ENCODE peak calls at places on chromosomes 2 and 18, in six cellular contexts. One of them, this sample, is unnamed.

GRCh38 chr2:52445720-52446119 is 1321.9 kb upstream of the CHAC2 start:
- DNase-seq in AG04450: no peak
- DNase-seq in endodermal cell: no peak
- DNase-seq in left ventricle myocardium inferior: no peak
- DNase-seq in ascending aorta: no peak
- DNase-seq in brain microvascular endothelial cell: no peak
- DNase-seq in this sample: no peak

GRCh38 chr2:164808776-164809175 is 32.8 kb downstream of the COBLL1 start:
- DNase-seq in endodermal cell: no peak
- DNase-seq in brain microvascular endothelial cell: no peak
- DNase-seq in left ventricle myocardium inferior: no peak
- DNase-seq in AG04450: no peak
- DNase-seq in ascending aorta: no peak
- DNase-seq in this sample: no peak

GRCh38 chr18:50527636-50528307 is 32.1 kb upstream of the MAPK4 start:
- DNase-seq in AG04450: no peak
- DNase-seq in brain microvascular endothelial cell: no peak
- DNase-seq in left ventricle myocardium inferior: no peak
- DNase-seq in ascending aorta: no peak
- DNase-seq in endodermal cell: no peak
- DNase-seq in this sample: no peak

GRCh38 chr2:106030287-106031268 is 163.5 kb downstream of the UXS1 start:
- DNase-seq in ascending aorta: peak
- DNase-seq in AG04450: peak
- DNase-seq in endodermal cell: no peak
- DNase-seq in left ventricle myocardium inferior: peak
- DNase-seq in brain microvascular endothelial cell: peak
- DNase-seq in this sample: no peak

GRCh38 chr2:236507393-236508085 is 62.1 kb upstream of the ACKR3 start:
- DNase-seq in endodermal cell: peak
- DNase-seq in left ventricle myocardium inferior: peak
- DNase-seq in AG04450: no peak
- DNase-seq in brain microvascular endothelial cell: no peak
- DNase-seq in ascending aorta: no peak
- DNase-seq in this sample: peak

GRCh38 chr2:74107071-74107470 is 40.6 kb downstream of the BOLA3 start:
- DNase-seq in AG04450: no peak
- DNase-seq in left ventricle myocardium inferior: no peak
- DNase-seq in endodermal cell: peak
- DNase-seq in brain microvascular endothelial cell: no peak
- DNase-seq in ascending aorta: no peak
- DNase-seq in this sample: no peak

GRCh38 chr2:108594132-108594981 is 60.1 kb downstream of the LIMS1 start:
- DNase-seq in endodermal cell: no peak
- DNase-seq in left ventricle myocardium inferior: no peak
- DNase-seq in ascending aorta: no peak
- DNase-seq in brain microvascular endothelial cell: peak
- DNase-seq in AG04450: no peak
- DNase-seq in this sample: peak

GRCh38 chr18:34773961-34774754 is 64.1 kb downstream of the DTNA start:
- DNase-seq in endodermal cell: no peak
- DNase-seq in left ventricle myocardium inferior: peak
- DNase-seq in brain microvascular endothelial cell: peak
- DNase-seq in AG04450: no peak
- DNase-seq in ascending aorta: peak
- DNase-seq in this sample: peak

GRCh38 chr2:134252092-134252775 is 1.6 kb upstream of the MGAT5 start:
- DNase-seq in brain microvascular endothelial cell: no peak
- DNase-seq in left ventricle myocardium inferior: no peak
- DNase-seq in ascending aorta: no peak
- DNase-seq in endodermal cell: no peak
- DNase-seq in AG04450: no peak
- DNase-seq in this sample: no peak

GRCh38 chr2:8006626-8007025 is 675.2 kb upstream of the ID2 start:
- DNase-seq in left ventricle myocardium inferior: no peak
- DNase-seq in brain microvascular endothelial cell: no peak
- DNase-seq in AG04450: no peak
- DNase-seq in endodermal cell: no peak
- DNase-seq in ascending aorta: no peak
- DNase-seq in this sample: no peak

GRCh38 chr2:109208071-109208950 is 79.3 kb downstream of the SH3RF3 start:
- DNase-seq in left ventricle myocardium inferior: no peak
- DNase-seq in ascending aorta: peak
- DNase-seq in AG04450: peak
- DNase-seq in brain microvascular endothelial cell: no peak
- DNase-seq in endodermal cell: no peak
- DNase-seq in this sample: no peak

GRCh38 chr2:132038179-132038882 is 123.4 kb downstream of the ANKRD30BL start:
- DNase-seq in AG04450: no peak
- DNase-seq in endodermal cell: peak
- DNase-seq in brain microvascular endothelial cell: no peak
- DNase-seq in left ventricle myocardium inferior: no peak
- DNase-seq in ascending aorta: no peak
- DNase-seq in this sample: no peak
- H3K27ac ChIP-seq in AG04450: no peak
- H3K27ac ChIP-seq in endodermal cell: no peak
- H3K27ac ChIP-seq in brain microvascular endothelial cell: no peak
- H3K27ac ChIP-seq in left ventricle myocardium inferior: no peak
- H3K27ac ChIP-seq in ascending aorta: no peak
- H3K27ac ChIP-seq in this sample: no peak

GRCh38 chr2:135573620-135574019 is 42.3 kb downstream of the R3HDM1 start:
- DNase-seq in endodermal cell: no peak
- DNase-seq in AG04450: no peak
- DNase-seq in ascending aorta: no peak
- DNase-seq in brain microvascular endothelial cell: no peak
- DNase-seq in left ventricle myocardium inferior: no peak
- DNase-seq in this sample: no peak
- TF ChIP-seq CTCF in endodermal cell: peak
- TF ChIP-seq CTCF in AG04450: no peak
- TF ChIP-seq CTCF in ascending aorta: no peak
- TF ChIP-seq CTCF in brain microvascular endothelial cell: peak
- TF ChIP-seq CTCF in left ventricle myocardium inferior: no peak
- TF ChIP-seq CTCF in this sample: no peak

GRCh38 chr2:216055661-216056060 is 25.9 kb downstream of the PECR start:
- DNase-seq in ascending aorta: no peak
- DNase-seq in brain microvascular endothelial cell: no peak
- DNase-seq in endodermal cell: no peak
- DNase-seq in left ventricle myocardium inferior: no peak
- DNase-seq in AG04450: no peak
- DNase-seq in this sample: no peak
- H3K27ac ChIP-seq in ascending aorta: no peak
- H3K27ac ChIP-seq in brain microvascular endothelial cell: no peak
- H3K27ac ChIP-seq in endodermal cell: no peak
- H3K27ac ChIP-seq in left ventricle myocardium inferior: no peak
- H3K27ac ChIP-seq in AG04450: no peak
- H3K27ac ChIP-seq in this sample: no peak

DNA sequence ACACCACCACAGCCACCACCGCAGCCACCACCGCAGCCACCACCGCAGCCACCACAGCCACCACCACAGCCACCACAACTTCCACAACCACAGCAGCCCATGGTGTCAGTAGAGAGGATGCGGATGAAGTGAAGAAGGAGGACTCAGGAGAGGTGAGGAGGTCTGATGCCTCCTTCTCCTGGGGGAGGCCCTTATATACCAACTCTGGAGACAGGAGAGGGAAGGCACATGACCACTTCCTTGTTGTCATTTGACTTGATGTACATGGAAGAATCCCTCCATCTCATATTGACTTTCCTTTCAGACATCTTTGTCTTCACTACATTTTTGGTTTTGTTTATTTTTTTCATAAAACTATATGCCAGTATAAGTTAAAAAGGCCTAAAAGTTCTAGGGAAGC is at the start of gene SCYGR3:
- DNase-seq in brain microvascular endothelial cell: no peak
- DNase-seq in AG04450: no peak
- DNase-seq in left ventricle myocardium inferior: no peak
- DNase-seq in ascending aorta: no peak
- DNase-seq in endodermal cell: no peak
- DNase-seq in this sample: no peak
- TF ChIP-seq CTCF in brain microvascular endothelial cell: no peak
- TF ChIP-seq CTCF in AG04450: no peak
- TF ChIP-seq CTCF in left ventricle myocardium inferior: no peak
- TF ChIP-seq CTCF in ascending aorta: no peak
- TF ChIP-seq CTCF in endodermal cell: no peak
- TF ChIP-seq CTCF in this sample: no peak

DNA sequence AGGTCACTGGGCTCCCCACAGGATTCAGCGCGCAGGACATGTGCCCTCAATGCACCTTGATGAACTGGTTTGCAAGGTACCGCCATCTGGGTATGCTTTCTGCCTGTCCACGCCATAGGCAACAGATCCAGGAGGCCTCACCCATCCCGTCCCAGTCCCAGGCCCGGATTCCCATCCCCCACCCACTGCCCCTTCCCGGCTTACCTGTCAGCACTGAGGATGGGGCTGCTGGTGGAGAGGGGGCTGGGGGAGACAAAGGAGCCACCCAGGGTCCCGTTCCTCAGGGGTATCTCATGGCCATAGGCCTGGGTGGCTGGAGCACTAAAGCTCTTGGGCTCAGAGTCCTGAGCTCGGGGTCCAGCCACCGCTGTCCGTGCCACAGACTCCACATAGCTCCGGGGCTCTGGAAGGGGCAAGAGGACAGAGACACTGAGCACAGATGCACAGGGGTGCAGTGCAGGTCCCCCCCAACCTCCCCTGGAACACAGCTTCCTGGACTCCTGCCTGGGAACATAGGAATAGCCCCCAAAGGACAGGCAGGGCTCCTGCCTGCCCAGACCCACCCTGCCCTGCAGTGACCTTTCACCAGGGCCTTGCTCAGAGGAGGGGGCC is 181.2 kb downstream of the TNS1 start:
- DNase-seq in ascending aorta: no peak
- DNase-seq in brain microvascular endothelial cell: no peak
- DNase-seq in left ventricle myocardium inferior: peak
- DNase-seq in endodermal cell: no peak
- DNase-seq in AG04450: no peak
- DNase-seq in this sample: no peak
- H3K27ac ChIP-seq in ascending aorta: peak
- H3K27ac ChIP-seq in brain microvascular endothelial cell: no peak
- H3K27ac ChIP-seq in left ventricle myocardium inferior: peak
- H3K27ac ChIP-seq in endodermal cell: no peak
- H3K27ac ChIP-seq in AG04450: no peak
- H3K27ac ChIP-seq in this sample: peak

GRCh38 chr2:142734770-142735169 is 142.7 kb upstream of the KYNU start:
- DNase-seq in AG04450: no peak
- DNase-seq in left ventricle myocardium inferior: no peak
- DNase-seq in endodermal cell: no peak
- DNase-seq in brain microvascular endothelial cell: peak
- DNase-seq in ascending aorta: no peak
- DNase-seq in this sample: no peak

DNA sequence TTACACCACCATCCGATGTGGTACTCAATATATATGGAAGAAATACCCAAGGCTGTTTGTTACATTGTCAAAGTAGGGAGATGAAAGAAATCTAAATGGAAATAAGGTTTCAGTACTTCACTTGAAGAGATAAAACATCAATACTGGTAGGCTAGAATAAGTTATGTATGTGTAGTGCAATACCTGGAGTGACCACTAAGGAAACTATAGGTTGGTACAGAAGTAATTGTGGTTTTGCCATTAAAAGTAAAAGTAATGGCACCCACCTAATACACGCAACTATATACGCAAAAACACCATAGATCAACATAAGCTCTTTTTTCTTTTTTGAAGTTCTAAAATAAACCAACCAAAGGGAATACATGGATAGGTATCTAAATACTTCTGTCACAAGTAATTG is 143.2 kb upstream of the KYNU start:
- DNase-seq in left ventricle myocardium inferior: no peak
- DNase-seq in ascending aorta: no peak
- DNase-seq in endodermal cell: no peak
- DNase-seq in brain microvascular endothelial cell: no peak
- DNase-seq in AG04450: no peak
- DNase-seq in this sample: no peak
- TF ChIP-seq CTCF in left ventricle myocardium inferior: no peak
- TF ChIP-seq CTCF in ascending aorta: no peak
- TF ChIP-seq CTCF in endodermal cell: peak
- TF ChIP-seq CTCF in brain microvascular endothelial cell: no peak
- TF ChIP-seq CTCF in AG04450: peak
- TF ChIP-seq CTCF in this sample: no peak

DNA sequence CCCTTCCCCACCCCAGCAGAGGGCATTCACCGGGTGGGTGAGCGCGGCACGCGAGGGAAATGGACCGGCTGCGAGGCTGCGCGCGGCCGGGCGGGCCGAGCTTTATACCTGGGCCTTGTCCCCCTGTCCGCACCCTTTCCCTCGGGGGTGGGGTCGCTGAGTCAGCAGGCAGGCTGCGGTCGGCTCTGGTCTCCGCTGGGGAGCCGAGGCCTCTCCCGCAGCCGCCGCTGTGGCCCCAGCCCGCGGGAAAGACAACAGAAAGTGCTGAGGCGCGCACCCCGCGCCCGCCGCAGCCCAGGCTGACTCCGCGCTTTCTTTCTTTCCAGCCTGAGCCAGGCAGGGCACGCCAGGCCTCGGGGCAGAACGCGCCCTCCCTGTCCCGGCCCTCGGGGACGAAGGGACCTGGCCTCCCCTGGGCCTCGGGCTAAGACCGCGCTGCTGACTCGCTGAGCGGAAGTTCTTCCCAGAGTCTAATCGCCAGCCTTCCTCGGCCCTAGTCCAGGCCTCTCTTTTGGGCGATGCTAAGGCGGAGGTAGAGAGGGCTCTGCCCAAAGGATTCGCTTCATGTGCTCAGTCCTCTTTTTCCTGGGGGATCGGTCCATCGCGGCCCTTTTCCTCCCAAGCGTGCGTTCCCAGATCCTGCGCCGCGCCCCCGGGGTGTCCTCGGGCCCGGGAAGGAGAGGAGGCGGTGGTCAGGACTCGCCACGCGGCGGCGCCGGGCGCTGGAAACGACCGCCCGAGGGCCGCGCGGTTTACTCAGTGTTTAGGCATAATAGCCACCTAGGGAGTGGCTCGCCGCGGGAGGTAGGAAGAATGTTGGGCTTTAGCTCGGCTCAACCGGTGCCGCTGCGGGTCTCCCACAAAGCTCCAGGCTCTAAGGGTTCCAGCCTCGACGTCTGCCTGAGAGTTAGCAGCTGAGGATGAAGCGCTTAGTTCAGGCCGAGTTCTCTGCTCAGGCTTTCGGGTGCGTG is at the start of gene CRYBA2:
- DNase-seq in endodermal cell: peak
- DNase-seq in left ventricle myocardium inferior: no peak
- DNase-seq in AG04450: no peak
- DNase-seq in ascending aorta: no peak
- DNase-seq in brain microvascular endothelial cell: no peak
- DNase-seq in this sample: no peak
- H3K27ac ChIP-seq in endodermal cell: no peak
- H3K27ac ChIP-seq in left ventricle myocardium inferior: no peak
- H3K27ac ChIP-seq in AG04450: no peak
- H3K27ac ChIP-seq in ascending aorta: no peak
- H3K27ac ChIP-seq in brain microvascular endothelial cell: no peak
- H3K27ac ChIP-seq in this sample: no peak